ENCODE peak calls at places on chromosomes 6 and 20, in ten cellular contexts. One of them, this sample, is unnamed.

GRCh38 chr6:114009192-114009591 is 38.2 kb upstream of the HDAC2 start:
- DNase-seq in fibroblast of mammary gland: no peak
- DNase-seq in GM13976: no peak
- DNase-seq in body of pancreas: no peak
- DNase-seq in CD8-positive, alpha-beta T cell: no peak
- DNase-seq in neural crest cell: no peak
- DNase-seq in stomach: no peak
- DNase-seq in pancreas: no peak
- DNase-seq in cardiac fibroblast: no peak
- DNase-seq in IMR-90: no peak
- DNase-seq in this sample: no peak

GRCh38 chr6:106138151-106138550 is 52.0 kb downstream of the PRDM1 start:
- DNase-seq in fibroblast of mammary gland: no peak
- DNase-seq in GM13976: no peak
- DNase-seq in body of pancreas: no peak
- DNase-seq in CD8-positive, alpha-beta T cell: no peak
- DNase-seq in neural crest cell: no peak
- DNase-seq in stomach: peak
- DNase-seq in pancreas: no peak
- DNase-seq in cardiac fibroblast: no peak
- DNase-seq in IMR-90: no peak
- DNase-seq in this sample: no peak

GRCh38 chr20:57526885-57527566 is 2.1 kb upstream of the CTCFL start:
- DNase-seq in fibroblast of mammary gland: no peak
- DNase-seq in GM13976: no peak
- DNase-seq in body of pancreas: no peak
- DNase-seq in CD8-positive, alpha-beta T cell: no peak
- DNase-seq in neural crest cell: no peak
- DNase-seq in stomach: no peak
- DNase-seq in pancreas: no peak
- DNase-seq in cardiac fibroblast: no peak
- DNase-seq in IMR-90: no peak
- DNase-seq in this sample: no peak

GRCh38 chr6:119566546-119567263 is 217.1 kb upstream of the MAN1A1 start:
- DNase-seq in fibroblast of mammary gland: no peak
- DNase-seq in GM13976: no peak
- DNase-seq in body of pancreas: no peak
- DNase-seq in CD8-positive, alpha-beta T cell: no peak
- DNase-seq in neural crest cell: no peak
- DNase-seq in stomach: no peak
- DNase-seq in pancreas: no peak
- DNase-seq in cardiac fibroblast: no peak
- DNase-seq in IMR-90: no peak
- DNase-seq in this sample: no peak

GRCh38 chr20:63974402-63975200 is 4.8 kb downstream of the SAMD10 start:
- DNase-seq in fibroblast of mammary gland: no peak
- DNase-seq in GM13976: no peak
- DNase-seq in body of pancreas: peak
- DNase-seq in CD8-positive, alpha-beta T cell: no peak
- DNase-seq in neural crest cell: no peak
- DNase-seq in stomach: peak
- DNase-seq in pancreas: peak
- DNase-seq in cardiac fibroblast: no peak
- DNase-seq in IMR-90: peak
- DNase-seq in this sample: no peak

GRCh38 chr6:3410385-3411360 is 46.2 kb downstream of the SLC22A23 start:
- DNase-seq in fibroblast of mammary gland: peak
- DNase-seq in GM13976: peak
- DNase-seq in body of pancreas: peak
- DNase-seq in CD8-positive, alpha-beta T cell: peak
- DNase-seq in neural crest cell: peak
- DNase-seq in stomach: peak
- DNase-seq in pancreas: peak
- DNase-seq in cardiac fibroblast: peak
- DNase-seq in IMR-90: peak
- DNase-seq in this sample: peak

GRCh38 chr6:69699655-69700054 is 97.2 kb downstream of the LMBRD1 start:
- DNase-seq in fibroblast of mammary gland: no peak
- DNase-seq in GM13976: no peak
- DNase-seq in body of pancreas: no peak
- DNase-seq in CD8-positive, alpha-beta T cell: no peak
- DNase-seq in neural crest cell: no peak
- DNase-seq in stomach: no peak
- DNase-seq in pancreas: no peak
- DNase-seq in cardiac fibroblast: no peak
- DNase-seq in IMR-90: no peak
- DNase-seq in this sample: no peak

GRCh38 chr6:122008105-122009100 is 391.0 kb upstream of the HSF2 start:
- DNase-seq in fibroblast of mammary gland: no peak
- DNase-seq in GM13976: no peak
- DNase-seq in body of pancreas: no peak
- DNase-seq in CD8-positive, alpha-beta T cell: no peak
- DNase-seq in neural crest cell: no peak
- DNase-seq in stomach: no peak
- DNase-seq in pancreas: no peak
- DNase-seq in cardiac fibroblast: peak
- DNase-seq in IMR-90: peak
- DNase-seq in this sample: no peak

GRCh38 chr6:11593096-11593495 is 55.5 kb downstream of the TMEM170B start:
- DNase-seq in fibroblast of mammary gland: no peak
- DNase-seq in GM13976: no peak
- DNase-seq in body of pancreas: no peak
- DNase-seq in CD8-positive, alpha-beta T cell: no peak
- DNase-seq in neural crest cell: no peak
- DNase-seq in stomach: no peak
- DNase-seq in pancreas: no peak
- DNase-seq in cardiac fibroblast: no peak
- DNase-seq in IMR-90: no peak
- DNase-seq in this sample: no peak

GRCh38 chr6:73516712-73517489 is 3.9 kb downstream of the EEF1A1 start:
- DNase-seq in fibroblast of mammary gland: peak
- DNase-seq in GM13976: no peak
- DNase-seq in body of pancreas: no peak
- DNase-seq in CD8-positive, alpha-beta T cell: no peak
- DNase-seq in neural crest cell: no peak
- DNase-seq in stomach: no peak
- DNase-seq in pancreas: no peak
- DNase-seq in cardiac fibroblast: peak
- DNase-seq in IMR-90: peak
- DNase-seq in this sample: no peak

GRCh38 chr6:5361371-5361770 is 100.1 kb downstream of the FARS2 start:
- DNase-seq in fibroblast of mammary gland: peak
- DNase-seq in GM13976: no peak
- DNase-seq in body of pancreas: no peak
- DNase-seq in CD8-positive, alpha-beta T cell: no peak
- DNase-seq in neural crest cell: no peak
- DNase-seq in stomach: no peak
- DNase-seq in pancreas: no peak
- DNase-seq in cardiac fibroblast: peak
- DNase-seq in IMR-90: peak
- DNase-seq in this sample: no peak

GRCh38 chr6:84728602-84729001 is 35.8 kb downstream of the TBX18 start:
- DNase-seq in fibroblast of mammary gland: peak
- DNase-seq in GM13976: no peak
- DNase-seq in body of pancreas: no peak
- DNase-seq in CD8-positive, alpha-beta T cell: no peak
- DNase-seq in neural crest cell: no peak
- DNase-seq in stomach: no peak
- DNase-seq in pancreas: no peak
- DNase-seq in cardiac fibroblast: peak
- DNase-seq in IMR-90: peak
- DNase-seq in this sample: no peak
- TF ChIP-seq CTCF in fibroblast of mammary gland: peak
- TF ChIP-seq CTCF in GM13976: no peak
- TF ChIP-seq CTCF in body of pancreas: peak
- TF ChIP-seq CTCF in CD8-positive, alpha-beta T cell: no peak
- TF ChIP-seq CTCF in neural crest cell: peak
- TF ChIP-seq CTCF in stomach: peak
- TF ChIP-seq CTCF in pancreas: peak
- TF ChIP-seq CTCF in cardiac fibroblast: peak
- TF ChIP-seq CTCF in IMR-90: peak
- TF ChIP-seq CTCF in this sample: no peak

GRCh38 chr20:47950103-47950502 is 164.8 kb upstream of the SULF2 start:
- DNase-seq in fibroblast of mammary gland: peak
- DNase-seq in GM13976: no peak
- DNase-seq in body of pancreas: peak
- DNase-seq in CD8-positive, alpha-beta T cell: no peak
- DNase-seq in neural crest cell: no peak
- DNase-seq in stomach: no peak
- DNase-seq in pancreas: no peak
- DNase-seq in cardiac fibroblast: peak
- DNase-seq in IMR-90: no peak
- DNase-seq in this sample: no peak
- TF ChIP-seq CTCF in fibroblast of mammary gland: no peak
- TF ChIP-seq CTCF in GM13976: no peak
- TF ChIP-seq CTCF in body of pancreas: no peak
- TF ChIP-seq CTCF in CD8-positive, alpha-beta T cell: no peak
- TF ChIP-seq CTCF in neural crest cell: no peak
- TF ChIP-seq CTCF in stomach: no peak
- TF ChIP-seq CTCF in pancreas: no peak
- TF ChIP-seq CTCF in cardiac fibroblast: no peak
- TF ChIP-seq CTCF in IMR-90: no peak
- TF ChIP-seq CTCF in this sample: no peak

GRCh38 chr6:33624856-33625255 is 3.7 kb downstream of the ITPR3 start:
- DNase-seq in fibroblast of mammary gland: no peak
- DNase-seq in GM13976: no peak
- DNase-seq in body of pancreas: no peak
- DNase-seq in CD8-positive, alpha-beta T cell: no peak
- DNase-seq in neural crest cell: no peak
- DNase-seq in stomach: no peak
- DNase-seq in pancreas: no peak
- DNase-seq in cardiac fibroblast: no peak
- DNase-seq in IMR-90: no peak
- DNase-seq in this sample: no peak

GRCh38 chr6:33620584-33621395 is at the start of gene ITPR3:
- DNase-seq in fibroblast of mammary gland: peak
- DNase-seq in GM13976: peak
- DNase-seq in body of pancreas: peak
- DNase-seq in CD8-positive, alpha-beta T cell: peak
- DNase-seq in neural crest cell: no peak
- DNase-seq in stomach: peak
- DNase-seq in pancreas: peak
- DNase-seq in cardiac fibroblast: peak
- DNase-seq in IMR-90: peak
- DNase-seq in this sample: peak

GRCh38 chr6:33621396-33622388 is 570 bp downstream of the ITPR3 start:
- DNase-seq in fibroblast of mammary gland: peak
- DNase-seq in GM13976: peak
- DNase-seq in body of pancreas: peak
- DNase-seq in CD8-positive, alpha-beta T cell: peak
- DNase-seq in neural crest cell: no peak
- DNase-seq in stomach: peak
- DNase-seq in pancreas: peak
- DNase-seq in cardiac fibroblast: peak
- DNase-seq in IMR-90: no peak
- DNase-seq in this sample: peak

GRCh38 chr6:33623895-33624381 is 2.8 kb downstream of the ITPR3 start:
- DNase-seq in fibroblast of mammary gland: no peak
- DNase-seq in GM13976: no peak
- DNase-seq in body of pancreas: no peak
- DNase-seq in CD8-positive, alpha-beta T cell: no peak
- DNase-seq in neural crest cell: no peak
- DNase-seq in stomach: peak
- DNase-seq in pancreas: no peak
- DNase-seq in cardiac fibroblast: no peak
- DNase-seq in IMR-90: no peak
- DNase-seq in this sample: no peak

GRCh38 chr6:33622456-33623431 is 1.6 kb downstream of the ITPR3 start:
- DNase-seq in fibroblast of mammary gland: peak
- DNase-seq in GM13976: peak
- DNase-seq in body of pancreas: no peak
- DNase-seq in CD8-positive, alpha-beta T cell: no peak
- DNase-seq in neural crest cell: no peak
- DNase-seq in stomach: peak
- DNase-seq in pancreas: no peak
- DNase-seq in cardiac fibroblast: peak
- DNase-seq in IMR-90: no peak
- DNase-seq in this sample: peak
- TF ChIP-seq CTCF in fibroblast of mammary gland: no peak
- TF ChIP-seq CTCF in GM13976: no peak
- TF ChIP-seq CTCF in body of pancreas: no peak
- TF ChIP-seq CTCF in CD8-positive, alpha-beta T cell: no peak
- TF ChIP-seq CTCF in neural crest cell: no peak
- TF ChIP-seq CTCF in stomach: no peak
- TF ChIP-seq CTCF in pancreas: no peak
- TF ChIP-seq CTCF in cardiac fibroblast: no peak
- TF ChIP-seq CTCF in IMR-90: no peak
- TF ChIP-seq CTCF in this sample: no peak

GRCh38 chr6:29509711-29510110 is 22.0 kb upstream of the MAS1L start:
- DNase-seq in fibroblast of mammary gland: no peak
- DNase-seq in GM13976: no peak
- DNase-seq in body of pancreas: no peak
- DNase-seq in CD8-positive, alpha-beta T cell: peak
- DNase-seq in neural crest cell: no peak
- DNase-seq in stomach: no peak
- DNase-seq in pancreas: no peak
- DNase-seq in cardiac fibroblast: no peak
- DNase-seq in IMR-90: no peak
- DNase-seq in this sample: no peak

GRCh38 chr6:29510746-29511300 is 23.1 kb upstream of the MAS1L start:
- DNase-seq in fibroblast of mammary gland: no peak
- DNase-seq in GM13976: no peak
- DNase-seq in body of pancreas: no peak
- DNase-seq in CD8-positive, alpha-beta T cell: peak
- DNase-seq in neural crest cell: no peak
- DNase-seq in stomach: no peak
- DNase-seq in pancreas: no peak
- DNase-seq in cardiac fibroblast: no peak
- DNase-seq in IMR-90: no peak
- DNase-seq in this sample: no peak

GRCh38 chr6:29509239-29509638 is 21.5 kb upstream of the MAS1L start:
- DNase-seq in fibroblast of mammary gland: no peak
- DNase-seq in GM13976: peak
- DNase-seq in body of pancreas: no peak
- DNase-seq in CD8-positive, alpha-beta T cell: peak
- DNase-seq in neural crest cell: no peak
- DNase-seq in stomach: no peak
- DNase-seq in pancreas: no peak
- DNase-seq in cardiac fibroblast: no peak
- DNase-seq in IMR-90: no peak
- DNase-seq in this sample: peak

GRCh38 chr6:29507319-29507718 is 19.6 kb upstream of the MAS1L start:
- DNase-seq in fibroblast of mammary gland: no peak
- DNase-seq in GM13976: no peak
- DNase-seq in body of pancreas: no peak
- DNase-seq in CD8-positive, alpha-beta T cell: no peak
- DNase-seq in neural crest cell: no peak
- DNase-seq in stomach: no peak
- DNase-seq in pancreas: no peak
- DNase-seq in cardiac fibroblast: no peak
- DNase-seq in IMR-90: no peak
- DNase-seq in this sample: no peak

DNA sequence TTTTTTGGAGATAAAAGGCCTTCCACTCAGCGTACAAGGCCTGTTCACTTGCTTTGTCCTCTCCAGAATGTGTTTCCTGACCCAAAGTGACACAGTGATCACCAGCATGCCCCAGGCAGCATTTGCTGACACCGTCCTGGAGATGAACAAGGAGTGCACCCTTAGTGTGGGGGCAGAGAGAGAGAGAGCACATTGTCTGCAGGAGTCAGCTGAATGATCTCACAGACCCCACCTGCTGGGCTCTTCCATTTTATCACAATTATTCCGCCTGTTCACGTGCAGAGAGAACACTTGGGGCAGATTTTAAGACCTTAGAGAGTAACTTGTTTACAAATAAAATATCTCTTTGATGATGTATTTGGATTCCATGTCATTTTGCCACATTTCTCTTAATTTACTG is 22.4 kb upstream of the MAS1L start:
- DNase-seq in fibroblast of mammary gland: no peak
- DNase-seq in GM13976: peak
- DNase-seq in body of pancreas: no peak
- DNase-seq in CD8-positive, alpha-beta T cell: peak
- DNase-seq in neural crest cell: no peak
- DNase-seq in stomach: no peak
- DNase-seq in pancreas: no peak
- DNase-seq in cardiac fibroblast: no peak
- DNase-seq in IMR-90: no peak
- DNase-seq in this sample: no peak
- TF ChIP-seq CTCF in fibroblast of mammary gland: no peak
- TF ChIP-seq CTCF in GM13976: no peak
- TF ChIP-seq CTCF in body of pancreas: no peak
- TF ChIP-seq CTCF in CD8-positive, alpha-beta T cell: no peak
- TF ChIP-seq CTCF in neural crest cell: peak
- TF ChIP-seq CTCF in stomach: no peak
- TF ChIP-seq CTCF in pancreas: no peak
- TF ChIP-seq CTCF in cardiac fibroblast: no peak
- TF ChIP-seq CTCF in IMR-90: no peak
- TF ChIP-seq CTCF in this sample: no peak

This sample was measured in GM13977.